ENCODE peak calls at places on chromosomes 4 and X, in five cellular contexts. G is stimulated activated CD4-positive, alpha-beta T cell treated with anti-CD3 and anti-CD28 coated beads, Interleukin-4, amount 100 ng/mL, for 1 hour; L is G401; W is activated CD8-positive, alpha-beta memory T cell treated with anti-CD3 and anti-CD28 coated beads for 24 hours; V is CD4-positive, alpha-beta T cell. C is an unnamed sample.

GRCh38 chr4:37767546-37767945 is 58.9 kb upstream of the PGM2 start:
- DNase-seq in V (no peak), G (no peak), W (no peak), L (no peak), C (no peak)

GRCh38 chr4:73692284-73692683 is 48.1 kb upstream of the CXCL8 start:
- DNase-seq in W (no peak), V (no peak), L (no peak), G (no peak), C (peak; percentile 49)

GRCh38 chrX:69103539-69103938 is 61.7 kb downstream of the PJA1 start:
- DNase-seq in G (no peak), V (no peak), L (no peak), W (no peak), C (no peak)

GRCh38 chr4:126564283-126564854 is 1068.4 kb upstream of the INTU start:
- DNase-seq in V (no peak), G (no peak), L (no peak), W (no peak), C (no peak)

GRCh38 chr4:46211406-46211805 is 87.6 kb upstream of the GABRG1 start:
- DNase-seq in W (no peak), V (no peak), L (no peak), G (no peak), C (no peak)

GRCh38 chrX:111116666-111117065 is 20.7 kb downstream of the PAK3 start:
- DNase-seq in G (no peak), W (no peak), V (no peak), L (no peak), C (no peak)

GRCh38 chrX:155071694-155072215 is 447 bp downstream of the BRCC3 start:
- DNase-seq in W (no peak), L (no peak), V (no peak), G (no peak), C (peak; percentile 22)

GRCh38 chrX:19709812-19710518 is 177.4 kb downstream of the SH3KBP1 start:
- DNase-seq in G (no peak), V (no peak), L (no peak), W (no peak), C (peak; percentile 85)

GRCh38 chr4:10746371-10747143 is 62.0 kb upstream of the CLNK start:
- DNase-seq in L (peak; percentile 26), V (no peak), W (no peak), G (no peak), C (peak; percentile 5)

GRCh38 chr4:13313856-13314255 is 170.3 kb downstream of the RAB28 start:
- DNase-seq in G (no peak), W (no peak), L (no peak), V (no peak), C (no peak)

C was measured in fibroblast of villous mesenchyme.